ENCODE peak calls at places on chromosomes 16 and 17, in four cellular contexts. P is T-cell; H is NCI-H510A; K is activated CD4-positive, alpha-beta T cell treated with anti-CD3 and anti-CD28 coated beads for 36 hours. Q is an unnamed sample.

GRCh38 chr16:81216706-81217105 is 21.8 kb upstream of the BCO1 start:
- DNase-seq in P (no peak), H (no peak), K (no peak), Q (no peak)

GRCh38 chr16:27402964-27403600 is 1.1 kb downstream of the IL21R start:
- DNase-seq in P (no peak), H (no peak), K (peak), Q (no peak)

GRCh38 chr16:28981517-28981916 is 3.3 kb upstream of the LAT start:
- DNase-seq in P (no peak), H (no peak), K (peak), Q (no peak)

GRCh38 chr17:72514888-72515287 is 394.1 kb downstream of the SOX9 start:
- DNase-seq in P (no peak), H (no peak), K (no peak), Q (no peak)

GRCh38 chr16:69123894-69124293 is 8.5 kb downstream of the CHTF8 start:
- DNase-seq in P (peak), H (no peak), K (peak), Q (no peak)

GRCh38 chr17:48575066-48575582 is 3.0 kb downstream of the HOXB4 start:
- DNase-seq in P (no peak), H (no peak), K (no peak), Q (no peak)

GRCh38 chr16:61323456-61323855 is 712.8 kb downstream of the CDH8 start:
- DNase-seq in P (no peak), H (no peak), K (no peak), Q (no peak)

GRCh38 chr16:5017678-5017969 is 16.1 kb downstream of the NAGPA start:
- DNase-seq in P (no peak), H (no peak), K (no peak), Q (no peak)

GRCh38 chr16:57297856-57298255 is 13.4 kb upstream of the PLLP start:
- DNase-seq in P (peak), H (no peak), K (peak), Q (no peak)

GRCh38 chr16:85715169-85716015 is 26.6 kb upstream of the GINS2 start:
- DNase-seq in P (no peak), H (peak), K (no peak), Q (no peak)

GRCh38 chr17:32495347-32496253 is 8.8 kb downstream of the CDK5R1 start:
- DNase-seq in P (no peak), H (no peak), K (peak), Q (no peak)

GRCh38 chr17:21286066-21286770 is 1.7 kb downstream of the MAP2K3 start:
- DNase-seq in P (no peak), H (peak), K (peak), Q (no peak)

GRCh38 chr16:71499775-71500364 is 10.7 kb upstream of the ZNF19 start:
- DNase-seq in P (no peak), H (no peak), K (peak), Q (peak)

GRCh38 chr16:1308036-1308976 is 1.1 kb upstream of the UBE2I start:
- DNase-seq in P (no peak), H (no peak), K (no peak), Q (no peak)

GRCh38 chr17:4840893-4841242 is 7.7 kb downstream of the MINK1 start:
- DNase-seq in P (no peak), H (no peak), K (peak), Q (no peak)

GRCh38 chr17:79513805-79514535 is 96.9 kb downstream of the RBFOX3 start:
- DNase-seq in P (no peak), H (no peak), K (no peak), Q (no peak)

GRCh38 chr16:3988824-3989223 is 108.3 kb upstream of the CREBBP start:
- DNase-seq in P (no peak), H (no peak), K (no peak), Q (no peak)

GRCh38 chr17:38322156-38322779 is 21.5 kb downstream of the GPR179 start:
- DNase-seq in P (peak), H (peak), K (peak), Q (no peak)

GRCh38 chr16:23967018-23967417 is 131.2 kb downstream of the PRKCB start:
- DNase-seq in P (no peak), H (no peak), K (no peak), Q (no peak)

GRCh38 chr17:3691539-3692166 is 4.3 kb downstream of the P2RX5 start:
- DNase-seq in P (no peak), H (no peak), K (peak), Q (no peak)

GRCh38 chr17:64992325-64992802 is 64.2 kb downstream of the GNA13 start:
- DNase-seq in P (no peak), H (no peak), K (peak), Q (no peak)

GRCh38 chr16:48503779-48504178 is 106.2 kb downstream of the N4BP1 start:
- DNase-seq in P (no peak), H (no peak), K (no peak), Q (no peak)

GRCh38 chr16:67549936-67550335 is 12.4 kb upstream of the CTCF start:
- DNase-seq in P (no peak), H (no peak), K (no peak), Q (no peak)

GRCh38 chr17:1762233-1762905 is 509 bp downstream of the SERPINF1 start:
- DNase-seq in P (no peak), H (no peak), K (no peak), Q (no peak)

GRCh38 chr16:66287416-66287815 is 79.1 kb upstream of the CDH5 start:
- DNase-seq in P (no peak), H (no peak), K (no peak), Q (no peak)

GRCh38 chr16:65413861-65414260 is 292.0 kb upstream of the CDH11 start:
- DNase-seq in P (no peak), H (no peak), K (no peak), Q (no peak)

GRCh38 chr17:40121191-40121885 is 433 bp upstream of the MSL1 start:
- DNase-seq in P (no peak), H (no peak), K (peak), Q (no peak)

GRCh38 chr17:60135951-60136666 is 13.7 kb upstream of the CA4 start:
- DNase-seq in P (no peak), H (no peak), K (no peak), Q (no peak)

GRCh38 chr16:23826528-23827244 is 9.1 kb upstream of the PRKCB start:
- DNase-seq in P (peak), H (no peak), K (no peak), Q (no peak)

GRCh38 chr17:63611354-63611753 is 10.7 kb downstream of the TACO1 start:
- DNase-seq in P (no peak), H (no peak), K (peak), Q (no peak)

GRCh38 chr16:49793244-49793643 is 62.7 kb downstream of the ZNF423 start:
- DNase-seq in P (no peak), H (no peak), K (no peak), Q (no peak)

GRCh38 chr16:23803591-23804123 is 32.1 kb upstream of the PRKCB start:
- DNase-seq in P (peak), H (no peak), K (peak), Q (no peak)

Q was measured in iPS DF 6.9.